ENCODE peak calls at places on chromosomes 5 and 9, in six cellular contexts. One of them, this sample, is unnamed.

GRCh38 chr9:131608469-131609115 is 63.3 kb downstream of the PRRT1B start:
- DNase-seq in A549: peak; percentile 81
- DNase-seq in fibroblast of the aortic adventitia: peak; percentile 92
- DNase-seq in tibial artery: peak; percentile 91
- DNase-seq in CD8-positive, alpha-beta memory T cell: no peak
- DNase-seq in memory B cell: no peak
- DNase-seq in this sample: no peak

GRCh38 chr5:140224658-140225057 is 49.7 kb downstream of the CYSTM1 start:
- DNase-seq in fibroblast of the aortic adventitia: no peak
- DNase-seq in memory B cell: no peak
- DNase-seq in A549: no peak
- DNase-seq in tibial artery: no peak
- DNase-seq in CD8-positive, alpha-beta memory T cell: no peak
- DNase-seq in this sample: no peak

GRCh38 chr5:59845733-59846132 is 47.8 kb downstream of the PDE4D start:
- DNase-seq in memory B cell: no peak
- DNase-seq in fibroblast of the aortic adventitia: peak; percentile 19
- DNase-seq in A549: no peak
- DNase-seq in tibial artery: no peak
- DNase-seq in CD8-positive, alpha-beta memory T cell: no peak
- DNase-seq in this sample: no peak

GRCh38 chr9:63859475-63860215 is 1425.4 kb downstream of the FOXD4L5 start:
- DNase-seq in A549: peak; percentile 30
- DNase-seq in tibial artery: peak; percentile 57
- DNase-seq in CD8-positive, alpha-beta memory T cell: peak; percentile 54
- DNase-seq in memory B cell: no peak
- DNase-seq in fibroblast of the aortic adventitia: peak; percentile 35
- DNase-seq in this sample: peak; percentile 17

GRCh38 chr9:2178034-2178734 is 163.0 kb downstream of the SMARCA2 start:
- DNase-seq in memory B cell: no peak
- DNase-seq in tibial artery: no peak
- DNase-seq in A549: no peak
- DNase-seq in fibroblast of the aortic adventitia: no peak
- DNase-seq in CD8-positive, alpha-beta memory T cell: no peak
- DNase-seq in this sample: no peak

GRCh38 chr5:160330212-160330611 is 17.8 kb upstream of the CCNJL start:
- DNase-seq in tibial artery: no peak
- DNase-seq in fibroblast of the aortic adventitia: no peak
- DNase-seq in CD8-positive, alpha-beta memory T cell: no peak
- DNase-seq in A549: no peak
- DNase-seq in memory B cell: no peak
- DNase-seq in this sample: no peak

GRCh38 chr5:72387985-72388384 is 67.8 kb downstream of the PTCD2 start:
- DNase-seq in tibial artery: no peak
- DNase-seq in A549: peak; percentile 68
- DNase-seq in CD8-positive, alpha-beta memory T cell: no peak
- DNase-seq in fibroblast of the aortic adventitia: peak; percentile 90
- DNase-seq in memory B cell: no peak
- DNase-seq in this sample: no peak

GRCh38 chr5:72355706-72356299 is 35.6 kb downstream of the PTCD2 start:
- DNase-seq in A549: peak; percentile 26
- DNase-seq in CD8-positive, alpha-beta memory T cell: no peak
- DNase-seq in memory B cell: no peak
- DNase-seq in fibroblast of the aortic adventitia: peak; percentile 42
- DNase-seq in tibial artery: peak; percentile 69
- DNase-seq in this sample: no peak

GRCh38 chr9:86507119-86507731 is 153.0 kb upstream of the TUT7 start:
- DNase-seq in A549: no peak
- DNase-seq in tibial artery: no peak
- DNase-seq in CD8-positive, alpha-beta memory T cell: no peak
- DNase-seq in fibroblast of the aortic adventitia: peak; percentile 42
- DNase-seq in memory B cell: no peak
- DNase-seq in this sample: no peak

GRCh38 chr5:103523319-103523718 is 39.3 kb downstream of the NUDT12 start:
- DNase-seq in CD8-positive, alpha-beta memory T cell: no peak
- DNase-seq in memory B cell: no peak
- DNase-seq in tibial artery: no peak
- DNase-seq in A549: no peak
- DNase-seq in fibroblast of the aortic adventitia: no peak
- DNase-seq in this sample: no peak

GRCh38 chr9:134268308-134268724 is 57.9 kb upstream of the RXRA start:
- DNase-seq in fibroblast of the aortic adventitia: no peak
- DNase-seq in A549: no peak
- DNase-seq in tibial artery: no peak
- DNase-seq in memory B cell: no peak
- DNase-seq in CD8-positive, alpha-beta memory T cell: no peak
- DNase-seq in this sample: no peak

GRCh38 chr5:45334939-45335338 is 361.2 kb downstream of the HCN1 start:
- DNase-seq in A549: no peak
- DNase-seq in tibial artery: no peak
- DNase-seq in CD8-positive, alpha-beta memory T cell: no peak
- DNase-seq in fibroblast of the aortic adventitia: no peak
- DNase-seq in memory B cell: no peak
- DNase-seq in this sample: no peak

GRCh38 chr5:74519161-74519571 is 121.4 kb downstream of the ENC1 start:
- DNase-seq in A549: no peak
- DNase-seq in fibroblast of the aortic adventitia: no peak
- DNase-seq in tibial artery: no peak
- DNase-seq in memory B cell: no peak
- DNase-seq in CD8-positive, alpha-beta memory T cell: no peak
- DNase-seq in this sample: no peak

GRCh38 chr9:113528088-113528487 is 64.6 kb downstream of the RGS3 start:
- DNase-seq in memory B cell: no peak
- DNase-seq in fibroblast of the aortic adventitia: no peak
- DNase-seq in A549: no peak
- DNase-seq in tibial artery: no peak
- DNase-seq in CD8-positive, alpha-beta memory T cell: no peak
- DNase-seq in this sample: no peak

GRCh38 chr5:3024126-3024525 is 272.6 kb upstream of the IRX2 start:
- DNase-seq in CD8-positive, alpha-beta memory T cell: no peak
- DNase-seq in memory B cell: no peak
- DNase-seq in fibroblast of the aortic adventitia: no peak
- DNase-seq in tibial artery: no peak
- DNase-seq in A549: no peak
- DNase-seq in this sample: no peak

GRCh38 chr9:76180541-76180940 is 213.7 kb downstream of the RFK start:
- DNase-seq in tibial artery: no peak
- DNase-seq in memory B cell: no peak
- DNase-seq in CD8-positive, alpha-beta memory T cell: no peak
- DNase-seq in fibroblast of the aortic adventitia: peak; percentile 55
- DNase-seq in A549: no peak
- DNase-seq in this sample: no peak

GRCh38 chr5:19855929-19856328 is 132.1 kb downstream of the CDH18 start:
- DNase-seq in memory B cell: no peak
- DNase-seq in CD8-positive, alpha-beta memory T cell: no peak
- DNase-seq in fibroblast of the aortic adventitia: peak; percentile 67
- DNase-seq in tibial artery: no peak
- DNase-seq in A549: no peak
- DNase-seq in this sample: no peak

GRCh38 chr5:128559300-128560297 is 21.6 kb upstream of the FBN2 start:
- DNase-seq in A549: no peak
- DNase-seq in CD8-positive, alpha-beta memory T cell: no peak
- DNase-seq in tibial artery: no peak
- DNase-seq in fibroblast of the aortic adventitia: no peak
- DNase-seq in memory B cell: no peak
- DNase-seq in this sample: no peak

GRCh38 chr5:29833394-29833793 is 1360.1 kb upstream of the CDH6 start:
- DNase-seq in fibroblast of the aortic adventitia: no peak
- DNase-seq in CD8-positive, alpha-beta memory T cell: no peak
- DNase-seq in A549: no peak
- DNase-seq in tibial artery: no peak
- DNase-seq in memory B cell: no peak
- DNase-seq in this sample: no peak

GRCh38 chr9:19101203-19101602 is 1.5 kb downstream of the HAUS6 start:
- DNase-seq in A549: no peak
- DNase-seq in memory B cell: no peak
- DNase-seq in tibial artery: no peak
- DNase-seq in fibroblast of the aortic adventitia: no peak
- DNase-seq in CD8-positive, alpha-beta memory T cell: no peak
- DNase-seq in this sample: no peak

GRCh38 chr9:129487658-129488483 is 133.0 kb downstream of the C9orf50 start:
- DNase-seq in memory B cell: no peak
- DNase-seq in tibial artery: peak; percentile 88
- DNase-seq in fibroblast of the aortic adventitia: peak; percentile 69
- DNase-seq in A549: no peak
- DNase-seq in CD8-positive, alpha-beta memory T cell: no peak
- DNase-seq in this sample: peak; percentile 29

GRCh38 chr5:177040814-177041410 is 18.4 kb downstream of the ZNF346 start:
- DNase-seq in fibroblast of the aortic adventitia: peak; percentile 73
- DNase-seq in CD8-positive, alpha-beta memory T cell: no peak
- DNase-seq in tibial artery: no peak
- DNase-seq in A549: no peak
- DNase-seq in memory B cell: no peak
- DNase-seq in this sample: no peak